ENCODE peak calls at places on chromosomes 12 and 14, in five cellular contexts. One of them, this sample, is unnamed.

GRCh38 chr12:132043770-132044467 is 94.2 kb downstream of the EP400 start:
- DNase-seq in GM12891: no peak
- DNase-seq in fibroblast of pulmonary artery: no peak
- DNase-seq in NCI-H2029 treated with DMSO at 0.1 percent for 48 hours: no peak
- DNase-seq in SK-N-SH: no peak
- DNase-seq in this sample: no peak

GRCh38 chr12:6699989-6700645 is 498 bp downstream of the PIANP start:
- DNase-seq in GM12891: no peak
- DNase-seq in fibroblast of pulmonary artery: no peak
- DNase-seq in NCI-H2029 treated with DMSO at 0.1 percent for 48 hours: no peak
- DNase-seq in SK-N-SH: peak; percentile 86
- DNase-seq in this sample: no peak

GRCh38 chr12:47218191-47218654 is 138.5 kb upstream of the AMIGO2 start:
- DNase-seq in GM12891: no peak
- DNase-seq in fibroblast of pulmonary artery: no peak
- DNase-seq in NCI-H2029 treated with DMSO at 0.1 percent for 48 hours: no peak
- DNase-seq in SK-N-SH: no peak
- DNase-seq in this sample: no peak

GRCh38 chr14:42687421-42687820 is 1080.7 kb downstream of the LRFN5 start:
- DNase-seq in GM12891: no peak
- DNase-seq in fibroblast of pulmonary artery: no peak
- DNase-seq in NCI-H2029 treated with DMSO at 0.1 percent for 48 hours: no peak
- DNase-seq in SK-N-SH: no peak
- DNase-seq in this sample: no peak

GRCh38 chr12:65853489-65854157 is 29.3 kb downstream of the HMGA2 start:
- DNase-seq in GM12891: no peak
- DNase-seq in fibroblast of pulmonary artery: no peak
- DNase-seq in NCI-H2029 treated with DMSO at 0.1 percent for 48 hours: no peak
- DNase-seq in SK-N-SH: no peak
- DNase-seq in this sample: no peak

GRCh38 chr12:101759396-101760047 is 20.3 kb upstream of the SYCP3 start:
- DNase-seq in GM12891: no peak
- DNase-seq in fibroblast of pulmonary artery: peak; percentile 48
- DNase-seq in NCI-H2029 treated with DMSO at 0.1 percent for 48 hours: peak; percentile 24
- DNase-seq in SK-N-SH: peak; percentile 59
- DNase-seq in this sample: peak; percentile 57

GRCh38 chr14:41130274-41130673 is 476.4 kb upstream of the LRFN5 start:
- DNase-seq in GM12891: no peak
- DNase-seq in fibroblast of pulmonary artery: no peak
- DNase-seq in NCI-H2029 treated with DMSO at 0.1 percent for 48 hours: no peak
- DNase-seq in SK-N-SH: no peak
- DNase-seq in this sample: no peak

GRCh38 chr14:23025181-23025788 is 9.4 kb downstream of the PSMB5 start:
- DNase-seq in GM12891: no peak
- DNase-seq in fibroblast of pulmonary artery: no peak
- DNase-seq in NCI-H2029 treated with DMSO at 0.1 percent for 48 hours: no peak
- DNase-seq in SK-N-SH: no peak
- DNase-seq in this sample: peak; percentile 98

GRCh38 chr14:99121027-99121875 is 150.7 kb downstream of the BCL11B start:
- DNase-seq in GM12891: no peak
- DNase-seq in fibroblast of pulmonary artery: no peak
- DNase-seq in NCI-H2029 treated with DMSO at 0.1 percent for 48 hours: no peak
- DNase-seq in SK-N-SH: no peak
- DNase-seq in this sample: no peak

GRCh38 chr14:50804181-50804721 is 26.7 kb downstream of the NIN start:
- DNase-seq in GM12891: no peak
- DNase-seq in fibroblast of pulmonary artery: peak; percentile 77
- DNase-seq in NCI-H2029 treated with DMSO at 0.1 percent for 48 hours: no peak
- DNase-seq in SK-N-SH: no peak
- DNase-seq in this sample: no peak

GRCh38 chr12:109586385-109587296 is 13.0 kb downstream of the MVK start:
- DNase-seq in GM12891: no peak
- DNase-seq in fibroblast of pulmonary artery: no peak
- DNase-seq in NCI-H2029 treated with DMSO at 0.1 percent for 48 hours: peak; percentile 79
- DNase-seq in SK-N-SH: no peak
- DNase-seq in this sample: no peak

GRCh38 chr14:82411373-82411772 is 877.7 kb upstream of the SEL1L start:
- DNase-seq in GM12891: no peak
- DNase-seq in fibroblast of pulmonary artery: no peak
- DNase-seq in NCI-H2029 treated with DMSO at 0.1 percent for 48 hours: no peak
- DNase-seq in SK-N-SH: no peak
- DNase-seq in this sample: no peak

This sample was measured in A673.